ENCODE peak calls at places on chromosome 10, in five cellular contexts. One of them, this sample, is unnamed.

GRCh38 chr10:106931159-106931852 is 233.2 kb downstream of the SORCS1 start:
- DNase-seq in H1: no peak
- DNase-seq in H9: no peak
- DNase-seq in neuronal stem cell: no peak
- DNase-seq in IMR-90: no peak
- DNase-seq in this sample: no peak

GRCh38 chr10:61822781-61823230 is 78.7 kb upstream of the ARID5B start:
- DNase-seq in IMR-90: peak
- DNase-seq in H1: no peak
- DNase-seq in H9: no peak
- DNase-seq in neuronal stem cell: no peak
- DNase-seq in this sample: no peak

GRCh38 chr10:127236266-127236665 is 39.9 kb upstream of the INSYN2A start:
- DNase-seq in H9: no peak
- DNase-seq in H1: no peak
- DNase-seq in neuronal stem cell: no peak
- DNase-seq in IMR-90: no peak
- DNase-seq in this sample: no peak

GRCh38 chr10:52818019-52818418 is 45.4 kb upstream of the MBL2 start:
- DNase-seq in H1: peak
- DNase-seq in H9: no peak
- DNase-seq in IMR-90: peak
- DNase-seq in neuronal stem cell: peak
- DNase-seq in this sample: peak

GRCh38 chr10:117781216-117781836 is 238.8 kb downstream of the EMX2 start:
- DNase-seq in H9: no peak
- DNase-seq in IMR-90: no peak
- DNase-seq in H1: no peak
- DNase-seq in neuronal stem cell: no peak
- DNase-seq in this sample: no peak

GRCh38 chr10:62095341-62096071 is 173.1 kb downstream of the RTKN2 start:
- DNase-seq in H1: no peak
- DNase-seq in IMR-90: peak
- DNase-seq in H9: no peak
- DNase-seq in neuronal stem cell: no peak
- DNase-seq in this sample: no peak

GRCh38 chr10:103472005-103472404 is 7.0 kb downstream of the CALHM3 start:
- DNase-seq in H1: no peak
- DNase-seq in IMR-90: no peak
- DNase-seq in H9: no peak
- DNase-seq in neuronal stem cell: no peak
- DNase-seq in this sample: no peak

GRCh38 chr10:24891823-24892222 is 60.6 kb downstream of the PRTFDC1 start:
- DNase-seq in H1: no peak
- DNase-seq in H9: no peak
- DNase-seq in neuronal stem cell: no peak
- DNase-seq in IMR-90: peak
- DNase-seq in this sample: no peak

GRCh38 chr10:30466466-30466865 is 32.5 kb downstream of the MAP3K8 start:
- DNase-seq in H9: no peak
- DNase-seq in H1: no peak
- DNase-seq in neuronal stem cell: no peak
- DNase-seq in IMR-90: no peak
- DNase-seq in this sample: no peak

DNA sequence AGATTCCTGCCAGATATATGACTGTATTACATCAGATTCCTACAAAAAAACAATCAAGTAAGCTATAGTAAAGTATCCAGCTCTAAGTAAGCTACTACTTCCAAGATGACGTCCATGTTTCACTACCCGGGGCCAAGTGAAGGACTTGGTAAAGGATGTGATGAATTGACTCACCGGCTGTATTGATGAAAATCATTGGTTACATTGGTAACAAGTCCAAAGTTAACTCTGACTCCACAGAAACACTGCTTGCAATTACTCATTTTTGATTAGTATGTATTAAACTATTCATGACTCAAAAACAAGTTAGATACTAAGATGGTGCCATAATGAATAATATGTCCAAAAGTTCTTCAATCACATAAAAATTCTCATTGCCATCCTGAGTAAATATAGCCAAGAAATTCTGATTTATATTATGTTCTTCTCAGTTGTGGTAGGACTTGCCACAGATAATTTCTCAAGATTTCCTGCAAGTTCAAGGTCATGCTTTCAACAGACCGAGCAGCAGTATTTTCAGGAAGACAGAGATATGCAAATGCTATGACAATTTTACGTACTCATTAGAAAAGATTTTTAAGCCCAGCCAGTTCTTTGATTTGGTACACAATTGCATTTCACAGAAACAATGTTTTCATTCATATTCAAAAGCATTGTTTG is 12.6 kb upstream of the DNAJC1 start:
- DNase-seq in H9: no peak
- DNase-seq in H1: no peak
- DNase-seq in neuronal stem cell: no peak
- DNase-seq in IMR-90: no peak
- DNase-seq in this sample: no peak
- H2BK5ac ChIP-seq in H9: no peak
- H2BK5ac ChIP-seq in H1: no peak
- H2BK5ac ChIP-seq in neuronal stem cell: no peak
- H2BK5ac ChIP-seq in IMR-90: no peak
- H2BK5ac ChIP-seq in this sample: no peak

DNA sequence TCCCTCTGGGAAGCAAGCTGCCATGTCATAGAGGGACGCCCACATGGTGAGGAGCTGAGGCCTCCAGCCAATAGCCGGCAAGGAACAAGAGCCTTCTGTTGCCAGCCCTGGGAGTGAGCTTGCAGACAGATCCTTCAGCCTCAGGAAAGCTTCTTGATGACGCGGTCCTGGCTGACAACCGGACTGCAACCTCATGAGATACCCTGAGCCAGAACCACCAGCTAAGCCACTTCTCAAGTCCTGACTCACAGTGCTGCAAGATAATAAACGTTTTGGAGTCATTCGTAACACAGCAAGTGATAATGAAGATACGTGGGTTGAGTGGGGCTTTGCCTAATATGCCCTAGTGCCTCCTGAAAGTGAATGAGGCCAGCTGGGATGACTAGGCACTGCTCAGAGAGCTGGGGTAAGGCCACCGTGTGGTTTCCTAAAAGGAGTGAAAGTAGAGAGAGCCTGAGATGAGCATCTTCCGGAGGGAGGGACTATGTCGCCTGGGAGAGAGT is 53.8 kb downstream of the PYROXD2 start:
- DNase-seq in IMR-90: peak
- DNase-seq in neuronal stem cell: no peak
- DNase-seq in H9: peak
- DNase-seq in H1: no peak
- DNase-seq in this sample: peak
- H4K8ac ChIP-seq in IMR-90: peak
- H4K8ac ChIP-seq in neuronal stem cell: no peak
- H4K8ac ChIP-seq in H9: no peak
- H4K8ac ChIP-seq in H1: no peak
- H4K8ac ChIP-seq in this sample: no peak

GRCh38 chr10:133379152-133379800 is at the start of gene PAOX:
- DNase-seq in H1: no peak
- DNase-seq in neuronal stem cell: peak
- DNase-seq in H9: peak
- DNase-seq in IMR-90: peak
- DNase-seq in this sample: peak

GRCh38 chr10:133381041-133381440 is 2.0 kb downstream of the PAOX start:
- DNase-seq in H9: no peak
- DNase-seq in neuronal stem cell: no peak
- DNase-seq in H1: no peak
- DNase-seq in IMR-90: no peak
- DNase-seq in this sample: no peak

GRCh38 chr10:133377818-133378250 is 1.2 kb upstream of the PAOX start:
- DNase-seq in H9: no peak
- DNase-seq in IMR-90: no peak
- DNase-seq in H1: no peak
- DNase-seq in neuronal stem cell: no peak
- DNase-seq in this sample: no peak

GRCh38 chr10:133378251-133379096 is 588 bp upstream of the PAOX start:
- DNase-seq in H1: no peak
- DNase-seq in IMR-90: peak
- DNase-seq in neuronal stem cell: peak
- DNase-seq in H9: peak
- DNase-seq in this sample: peak

DNA sequence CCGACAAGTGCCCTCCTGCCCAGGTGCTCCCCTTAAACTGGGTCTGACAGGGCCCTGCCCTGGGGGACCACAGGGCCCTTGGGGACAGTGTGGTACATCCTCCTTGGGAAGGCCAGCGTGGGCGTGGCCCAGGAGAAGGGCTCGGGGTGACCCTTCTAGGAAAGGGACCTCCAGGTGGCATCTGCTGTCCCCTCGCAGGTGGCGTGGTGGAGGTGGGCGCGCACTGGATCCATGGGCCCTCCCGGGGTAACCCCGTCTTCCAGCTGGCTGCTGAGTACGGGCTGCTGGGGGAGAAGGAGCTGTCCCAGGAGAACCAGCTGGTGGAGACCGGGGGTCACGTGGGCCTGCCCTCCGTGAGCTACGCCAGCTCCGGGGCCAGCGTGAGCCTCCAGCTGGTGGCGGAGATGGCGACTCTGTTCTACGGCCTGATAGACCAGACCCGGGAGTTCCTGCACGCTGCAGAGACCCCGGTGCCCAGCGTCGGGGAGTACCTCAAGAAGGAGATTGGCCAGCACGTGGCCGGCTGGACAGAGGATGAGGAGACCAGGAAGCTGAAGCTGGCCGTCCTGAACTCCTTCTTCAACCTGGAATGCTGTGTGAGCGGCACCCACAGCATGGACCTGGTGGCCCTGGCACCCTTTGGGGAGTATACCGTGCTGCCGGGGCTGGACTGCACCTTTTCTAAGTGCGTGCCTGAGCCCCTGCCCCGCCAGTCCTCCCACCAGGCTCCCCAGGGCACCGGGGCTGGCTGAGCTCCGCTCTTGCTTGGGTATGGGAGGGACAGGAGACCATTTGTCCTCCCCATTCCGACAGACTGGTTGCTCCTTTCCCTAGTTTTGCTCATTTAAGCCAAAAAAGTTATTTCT is 972 bp downstream of the PAOX start:
- DNase-seq in H9: no peak
- DNase-seq in IMR-90: no peak
- DNase-seq in neuronal stem cell: no peak
- DNase-seq in H1: no peak
- DNase-seq in this sample: no peak
- H2AFZ ChIP-seq in H9: no peak
- H2AFZ ChIP-seq in IMR-90: peak
- H2AFZ ChIP-seq in neuronal stem cell: peak
- H2AFZ ChIP-seq in H1: no peak
- H2AFZ ChIP-seq in this sample: no peak

GRCh38 chr10:116765549-116766162 is 23.3 kb upstream of the HSPA12A start:
- DNase-seq in H1: no peak
- DNase-seq in IMR-90: no peak
- DNase-seq in neuronal stem cell: no peak
- DNase-seq in H9: peak
- DNase-seq in this sample: peak
- H2BK5ac ChIP-seq in H1: no peak
- H2BK5ac ChIP-seq in IMR-90: no peak
- H2BK5ac ChIP-seq in neuronal stem cell: no peak
- H2BK5ac ChIP-seq in H9: no peak
- H2BK5ac ChIP-seq in this sample: no peak

This sample was measured in trophoblast cell.